ENCODE peak calls at places on chromosomes 11 and 22, in four cellular contexts. A is ovary, L is IMR-90, Q is breast epithelium. F is an unnamed sample. For H3K4me1, the result is how much of the 10 kb centered on the place peaks cover.

GRCh38 chr11:69563946-69564780 is 76.8 kb upstream of the CCND1 start:
- DNase-seq in A (no peak), L (peak), Q (no peak), F (no peak)

GRCh38 chr11:44788536-44789227 is 61.9 kb downstream of the TSPAN18 start:
- DNase-seq in A (no peak), L (peak), Q (no peak), F (no peak)

GRCh38 chr11:79487412-79487811 is 46.6 kb upstream of the TENM4 start:
- DNase-seq in A (no peak), L (no peak), Q (no peak), F (no peak)

GRCh38 chr22:24289138-24289537 is 18.5 kb downstream of the SPECC1L start:
- DNase-seq in A (no peak), L (peak), Q (no peak), F (no peak)

GRCh38 chr11:77506857-77507256 is 33.0 kb upstream of the PAK1 start:
- DNase-seq in A (no peak), L (no peak), Q (no peak), F (no peak)

GRCh38 chr11:132158696-132159095 is 788.3 kb downstream of the NTM start:
- DNase-seq in A (no peak), L (peak), Q (no peak), F (no peak)

GRCh38 chr11:70206226-70206785 is 3.2 kb downstream of the FADD start:
- DNase-seq in A (no peak), L (no peak), Q (no peak), F (no peak)

GRCh38 chr11:93585758-93586157 is 42.6 kb upstream of the SMCO4 start:
- DNase-seq in A (no peak), L (peak), Q (no peak), F (no peak)

GRCh38 chr11:12897390-12897789 is 111.7 kb upstream of the RASSF10 start:
- DNase-seq in A (no peak), L (no peak), Q (no peak), F (no peak)

GRCh38 chr11:66479741-66480115 is 506 bp upstream of the DPP3 start:
- DNase-seq in A (no peak), L (no peak), Q (no peak), F (no peak)

GRCh38 chr11:19714093-19714386 is 1.4 kb downstream of the NAV2 start:
- DNase-seq in A (no peak), L (peak), Q (no peak), F (no peak)
- H3K4me3 ChIP-seq in A (peak), L (peak), Q (peak), F (peak)

GRCh38 chr22:45774016-45774670 is 102.5 kb downstream of the ATXN10 start:
- DNase-seq in A (no peak), L (no peak), Q (no peak), F (no peak)
- H3K4me1 ChIP-seq in A (under half), L (under half), Q (under half), F (under half)

GRCh38 chr11:2860636-2861035 is 24.9 kb downstream of the CDKN1C start:
- DNase-seq in A (no peak), L (peak), Q (no peak), F (no peak)
- H3K27ac ChIP-seq in A (no peak), L (no peak), Q (no peak), F (no peak)

GRCh38 chr22:42719656-42720262 is 911 bp downstream of the A4GALT start:
- DNase-seq in A (no peak), L (no peak), Q (no peak), F (no peak)
- H3K4me3 ChIP-seq in A (peak), L (peak), Q (peak), F (peak)